ENCODE peak calls at places on chromosomes 16 and 17, in five cellular contexts. One of them, this sample, is unnamed.

GRCh38 chr17:7914771-7915610 is 1.1 kb downstream of the RNF227 start:
- DNase-seq in activated CD4-positive, alpha-beta T cell treated with anti-CD3 and anti-CD28 coated beads for 24 hours: no peak
- DNase-seq in endothelial cell: no peak
- DNase-seq in foreskin fibroblast: peak; percentile 16
- DNase-seq in activated T-helper 1 cell treated with anti-CD3 and anti-CD28 coated beads, Interleukin-12 subunit alpha, Interleukin-12 subunit beta, Interleukin-2, Interleukin-4 antibody, amounts not matched to agents 30 ng/mL and 10 ng/mL and 1 ng/mL, durations not matched to agents 14 hours and 24 hours and 36 hours: no peak
- DNase-seq in this sample: peak; percentile 27

GRCh38 chr16:68279726-68280125 is 15.4 kb downstream of the SLC7A6 start:
- DNase-seq in activated CD4-positive, alpha-beta T cell treated with anti-CD3 and anti-CD28 coated beads for 24 hours: no peak
- DNase-seq in endothelial cell: no peak
- DNase-seq in foreskin fibroblast: no peak
- DNase-seq in activated T-helper 1 cell treated with anti-CD3 and anti-CD28 coated beads, Interleukin-12 subunit alpha, Interleukin-12 subunit beta, Interleukin-2, Interleukin-4 antibody, amounts not matched to agents 30 ng/mL and 10 ng/mL and 1 ng/mL, durations not matched to agents 14 hours and 24 hours and 36 hours: no peak
- DNase-seq in this sample: no peak

GRCh38 chr16:57814896-57815295 is 12.6 kb upstream of the KIFC3 start:
- DNase-seq in activated CD4-positive, alpha-beta T cell treated with anti-CD3 and anti-CD28 coated beads for 24 hours: no peak
- DNase-seq in endothelial cell: no peak
- DNase-seq in foreskin fibroblast: no peak
- DNase-seq in activated T-helper 1 cell treated with anti-CD3 and anti-CD28 coated beads, Interleukin-12 subunit alpha, Interleukin-12 subunit beta, Interleukin-2, Interleukin-4 antibody, amounts not matched to agents 30 ng/mL and 10 ng/mL and 1 ng/mL, durations not matched to agents 14 hours and 24 hours and 36 hours: no peak
- DNase-seq in this sample: no peak

GRCh38 chr17:62626719-62627218 is 701 bp upstream of the MRC2 start:
- DNase-seq in activated CD4-positive, alpha-beta T cell treated with anti-CD3 and anti-CD28 coated beads for 24 hours: no peak
- DNase-seq in endothelial cell: peak; percentile 62
- DNase-seq in foreskin fibroblast: peak; percentile 87
- DNase-seq in activated T-helper 1 cell treated with anti-CD3 and anti-CD28 coated beads, Interleukin-12 subunit alpha, Interleukin-12 subunit beta, Interleukin-2, Interleukin-4 antibody, amounts not matched to agents 30 ng/mL and 10 ng/mL and 1 ng/mL, durations not matched to agents 14 hours and 24 hours and 36 hours: no peak
- DNase-seq in this sample: peak; percentile 82

GRCh38 chr16:30903002-30903401 is 6.6 kb downstream of the CTF1 start:
- DNase-seq in activated CD4-positive, alpha-beta T cell treated with anti-CD3 and anti-CD28 coated beads for 24 hours: no peak
- DNase-seq in endothelial cell: peak; percentile 19
- DNase-seq in foreskin fibroblast: no peak
- DNase-seq in activated T-helper 1 cell treated with anti-CD3 and anti-CD28 coated beads, Interleukin-12 subunit alpha, Interleukin-12 subunit beta, Interleukin-2, Interleukin-4 antibody, amounts not matched to agents 30 ng/mL and 10 ng/mL and 1 ng/mL, durations not matched to agents 14 hours and 24 hours and 36 hours: no peak
- DNase-seq in this sample: no peak

GRCh38 chr17:68428498-68429172 is 28.7 kb downstream of the WIPI1 start:
- DNase-seq in activated CD4-positive, alpha-beta T cell treated with anti-CD3 and anti-CD28 coated beads for 24 hours: no peak
- DNase-seq in endothelial cell: no peak
- DNase-seq in foreskin fibroblast: no peak
- DNase-seq in activated T-helper 1 cell treated with anti-CD3 and anti-CD28 coated beads, Interleukin-12 subunit alpha, Interleukin-12 subunit beta, Interleukin-2, Interleukin-4 antibody, amounts not matched to agents 30 ng/mL and 10 ng/mL and 1 ng/mL, durations not matched to agents 14 hours and 24 hours and 36 hours: no peak
- DNase-seq in this sample: no peak

GRCh38 chr17:42202696-42203095 is 8.4 kb upstream of the GHDC start:
- DNase-seq in activated CD4-positive, alpha-beta T cell treated with anti-CD3 and anti-CD28 coated beads for 24 hours: no peak
- DNase-seq in endothelial cell: no peak
- DNase-seq in foreskin fibroblast: no peak
- DNase-seq in activated T-helper 1 cell treated with anti-CD3 and anti-CD28 coated beads, Interleukin-12 subunit alpha, Interleukin-12 subunit beta, Interleukin-2, Interleukin-4 antibody, amounts not matched to agents 30 ng/mL and 10 ng/mL and 1 ng/mL, durations not matched to agents 14 hours and 24 hours and 36 hours: no peak
- DNase-seq in this sample: no peak

GRCh38 chr16:28875134-28876015 is 2.9 kb upstream of the ATP2A1 start:
- DNase-seq in activated CD4-positive, alpha-beta T cell treated with anti-CD3 and anti-CD28 coated beads for 24 hours: no peak
- DNase-seq in endothelial cell: no peak
- DNase-seq in foreskin fibroblast: no peak
- DNase-seq in activated T-helper 1 cell treated with anti-CD3 and anti-CD28 coated beads, Interleukin-12 subunit alpha, Interleukin-12 subunit beta, Interleukin-2, Interleukin-4 antibody, amounts not matched to agents 30 ng/mL and 10 ng/mL and 1 ng/mL, durations not matched to agents 14 hours and 24 hours and 36 hours: no peak
- DNase-seq in this sample: peak; percentile 26

GRCh38 chr16:17381784-17382183 is 89.0 kb downstream of the XYLT1 start:
- DNase-seq in activated CD4-positive, alpha-beta T cell treated with anti-CD3 and anti-CD28 coated beads for 24 hours: no peak
- DNase-seq in endothelial cell: no peak
- DNase-seq in foreskin fibroblast: no peak
- DNase-seq in activated T-helper 1 cell treated with anti-CD3 and anti-CD28 coated beads, Interleukin-12 subunit alpha, Interleukin-12 subunit beta, Interleukin-2, Interleukin-4 antibody, amounts not matched to agents 30 ng/mL and 10 ng/mL and 1 ng/mL, durations not matched to agents 14 hours and 24 hours and 36 hours: no peak
- DNase-seq in this sample: no peak

GRCh38 chr17:8841844-8842243 is 25.6 kb downstream of the PIK3R6 start:
- DNase-seq in activated CD4-positive, alpha-beta T cell treated with anti-CD3 and anti-CD28 coated beads for 24 hours: no peak
- DNase-seq in endothelial cell: no peak
- DNase-seq in foreskin fibroblast: no peak
- DNase-seq in activated T-helper 1 cell treated with anti-CD3 and anti-CD28 coated beads, Interleukin-12 subunit alpha, Interleukin-12 subunit beta, Interleukin-2, Interleukin-4 antibody, amounts not matched to agents 30 ng/mL and 10 ng/mL and 1 ng/mL, durations not matched to agents 14 hours and 24 hours and 36 hours: no peak
- DNase-seq in this sample: no peak

GRCh38 chr17:34458266-34458665 is 95.2 kb upstream of the CCL1 start:
- DNase-seq in activated CD4-positive, alpha-beta T cell treated with anti-CD3 and anti-CD28 coated beads for 24 hours: no peak
- DNase-seq in endothelial cell: no peak
- DNase-seq in foreskin fibroblast: no peak
- DNase-seq in activated T-helper 1 cell treated with anti-CD3 and anti-CD28 coated beads, Interleukin-12 subunit alpha, Interleukin-12 subunit beta, Interleukin-2, Interleukin-4 antibody, amounts not matched to agents 30 ng/mL and 10 ng/mL and 1 ng/mL, durations not matched to agents 14 hours and 24 hours and 36 hours: no peak
- DNase-seq in this sample: no peak

GRCh38 chr16:14015948-14016347 is 55.2 kb upstream of the MRTFB start:
- DNase-seq in activated CD4-positive, alpha-beta T cell treated with anti-CD3 and anti-CD28 coated beads for 24 hours: no peak
- DNase-seq in endothelial cell: no peak
- DNase-seq in foreskin fibroblast: peak; percentile 84
- DNase-seq in activated T-helper 1 cell treated with anti-CD3 and anti-CD28 coated beads, Interleukin-12 subunit alpha, Interleukin-12 subunit beta, Interleukin-2, Interleukin-4 antibody, amounts not matched to agents 30 ng/mL and 10 ng/mL and 1 ng/mL, durations not matched to agents 14 hours and 24 hours and 36 hours: no peak
- DNase-seq in this sample: peak; percentile 57

GRCh38 chr16:83917152-83918120 is 18.5 kb downstream of the MLYCD start:
- DNase-seq in activated CD4-positive, alpha-beta T cell treated with anti-CD3 and anti-CD28 coated beads for 24 hours: no peak
- DNase-seq in endothelial cell: no peak
- DNase-seq in foreskin fibroblast: no peak
- DNase-seq in activated T-helper 1 cell treated with anti-CD3 and anti-CD28 coated beads, Interleukin-12 subunit alpha, Interleukin-12 subunit beta, Interleukin-2, Interleukin-4 antibody, amounts not matched to agents 30 ng/mL and 10 ng/mL and 1 ng/mL, durations not matched to agents 14 hours and 24 hours and 36 hours: no peak
- DNase-seq in this sample: no peak

GRCh38 chr16:81718637-81719036 is 60.5 kb upstream of the PLCG2 start:
- DNase-seq in activated CD4-positive, alpha-beta T cell treated with anti-CD3 and anti-CD28 coated beads for 24 hours: no peak
- DNase-seq in endothelial cell: no peak
- DNase-seq in foreskin fibroblast: no peak
- DNase-seq in activated T-helper 1 cell treated with anti-CD3 and anti-CD28 coated beads, Interleukin-12 subunit alpha, Interleukin-12 subunit beta, Interleukin-2, Interleukin-4 antibody, amounts not matched to agents 30 ng/mL and 10 ng/mL and 1 ng/mL, durations not matched to agents 14 hours and 24 hours and 36 hours: no peak
- DNase-seq in this sample: no peak

GRCh38 chr17:2092253-2092652 is 37.4 kb downstream of the HIC1 start:
- DNase-seq in activated CD4-positive, alpha-beta T cell treated with anti-CD3 and anti-CD28 coated beads for 24 hours: no peak
- DNase-seq in endothelial cell: no peak
- DNase-seq in foreskin fibroblast: no peak
- DNase-seq in activated T-helper 1 cell treated with anti-CD3 and anti-CD28 coated beads, Interleukin-12 subunit alpha, Interleukin-12 subunit beta, Interleukin-2, Interleukin-4 antibody, amounts not matched to agents 30 ng/mL and 10 ng/mL and 1 ng/mL, durations not matched to agents 14 hours and 24 hours and 36 hours: no peak
- DNase-seq in this sample: no peak

GRCh38 chr16:53974484-53975115 is 270.6 kb downstream of the FTO start:
- DNase-seq in activated CD4-positive, alpha-beta T cell treated with anti-CD3 and anti-CD28 coated beads for 24 hours: no peak
- DNase-seq in endothelial cell: no peak
- DNase-seq in foreskin fibroblast: no peak
- DNase-seq in activated T-helper 1 cell treated with anti-CD3 and anti-CD28 coated beads, Interleukin-12 subunit alpha, Interleukin-12 subunit beta, Interleukin-2, Interleukin-4 antibody, amounts not matched to agents 30 ng/mL and 10 ng/mL and 1 ng/mL, durations not matched to agents 14 hours and 24 hours and 36 hours: no peak
- DNase-seq in this sample: peak; percentile 37

GRCh38 chr17:81990836-81991683 is 13.6 kb downstream of the ASPSCR1 start:
- DNase-seq in activated CD4-positive, alpha-beta T cell treated with anti-CD3 and anti-CD28 coated beads for 24 hours: no peak
- DNase-seq in endothelial cell: no peak
- DNase-seq in foreskin fibroblast: no peak
- DNase-seq in activated T-helper 1 cell treated with anti-CD3 and anti-CD28 coated beads, Interleukin-12 subunit alpha, Interleukin-12 subunit beta, Interleukin-2, Interleukin-4 antibody, amounts not matched to agents 30 ng/mL and 10 ng/mL and 1 ng/mL, durations not matched to agents 14 hours and 24 hours and 36 hours: no peak
- DNase-seq in this sample: no peak

GRCh38 chr17:29212681-29213121 is 32.5 kb upstream of the MYO18A start:
- DNase-seq in activated CD4-positive, alpha-beta T cell treated with anti-CD3 and anti-CD28 coated beads for 24 hours: no peak
- DNase-seq in endothelial cell: no peak
- DNase-seq in foreskin fibroblast: peak; percentile 50
- DNase-seq in activated T-helper 1 cell treated with anti-CD3 and anti-CD28 coated beads, Interleukin-12 subunit alpha, Interleukin-12 subunit beta, Interleukin-2, Interleukin-4 antibody, amounts not matched to agents 30 ng/mL and 10 ng/mL and 1 ng/mL, durations not matched to agents 14 hours and 24 hours and 36 hours: no peak
- DNase-seq in this sample: no peak

GRCh38 chr16:56743840-56744239 is 13.9 kb downstream of the NUP93 start:
- DNase-seq in activated CD4-positive, alpha-beta T cell treated with anti-CD3 and anti-CD28 coated beads for 24 hours: no peak
- DNase-seq in endothelial cell: peak; percentile 43
- DNase-seq in foreskin fibroblast: peak; percentile 74
- DNase-seq in activated T-helper 1 cell treated with anti-CD3 and anti-CD28 coated beads, Interleukin-12 subunit alpha, Interleukin-12 subunit beta, Interleukin-2, Interleukin-4 antibody, amounts not matched to agents 30 ng/mL and 10 ng/mL and 1 ng/mL, durations not matched to agents 14 hours and 24 hours and 36 hours: no peak
- DNase-seq in this sample: peak; percentile 24

GRCh38 chr16:85641776-85642176 is 28.7 kb downstream of the GSE1 start:
- DNase-seq in activated CD4-positive, alpha-beta T cell treated with anti-CD3 and anti-CD28 coated beads for 24 hours: no peak
- DNase-seq in endothelial cell: no peak
- DNase-seq in foreskin fibroblast: no peak
- DNase-seq in activated T-helper 1 cell treated with anti-CD3 and anti-CD28 coated beads, Interleukin-12 subunit alpha, Interleukin-12 subunit beta, Interleukin-2, Interleukin-4 antibody, amounts not matched to agents 30 ng/mL and 10 ng/mL and 1 ng/mL, durations not matched to agents 14 hours and 24 hours and 36 hours: no peak
- DNase-seq in this sample: no peak

GRCh38 chr17:77748436-77748835 is 210.1 kb upstream of the TNRC6C start:
- DNase-seq in activated CD4-positive, alpha-beta T cell treated with anti-CD3 and anti-CD28 coated beads for 24 hours: no peak
- DNase-seq in endothelial cell: no peak
- DNase-seq in foreskin fibroblast: no peak
- DNase-seq in activated T-helper 1 cell treated with anti-CD3 and anti-CD28 coated beads, Interleukin-12 subunit alpha, Interleukin-12 subunit beta, Interleukin-2, Interleukin-4 antibody, amounts not matched to agents 30 ng/mL and 10 ng/mL and 1 ng/mL, durations not matched to agents 14 hours and 24 hours and 36 hours: no peak
- DNase-seq in this sample: no peak

GRCh38 chr17:61583242-61583641 is 7.8 kb downstream of the NACA2 start:
- DNase-seq in activated CD4-positive, alpha-beta T cell treated with anti-CD3 and anti-CD28 coated beads for 24 hours: no peak
- DNase-seq in endothelial cell: no peak
- DNase-seq in foreskin fibroblast: peak; percentile 52
- DNase-seq in activated T-helper 1 cell treated with anti-CD3 and anti-CD28 coated beads, Interleukin-12 subunit alpha, Interleukin-12 subunit beta, Interleukin-2, Interleukin-4 antibody, amounts not matched to agents 30 ng/mL and 10 ng/mL and 1 ng/mL, durations not matched to agents 14 hours and 24 hours and 36 hours: no peak
- DNase-seq in this sample: peak; percentile 18

GRCh38 chr17:83183951-83184506 is 104.6 kb downstream of the METRNL start:
- DNase-seq in activated CD4-positive, alpha-beta T cell treated with anti-CD3 and anti-CD28 coated beads for 24 hours: no peak
- DNase-seq in endothelial cell: no peak
- DNase-seq in foreskin fibroblast: no peak
- DNase-seq in activated T-helper 1 cell treated with anti-CD3 and anti-CD28 coated beads, Interleukin-12 subunit alpha, Interleukin-12 subunit beta, Interleukin-2, Interleukin-4 antibody, amounts not matched to agents 30 ng/mL and 10 ng/mL and 1 ng/mL, durations not matched to agents 14 hours and 24 hours and 36 hours: no peak
- DNase-seq in this sample: no peak

GRCh38 chr17:12853921-12854320 is 64.6 kb downstream of the ARHGAP44 start:
- DNase-seq in activated CD4-positive, alpha-beta T cell treated with anti-CD3 and anti-CD28 coated beads for 24 hours: no peak
- DNase-seq in endothelial cell: no peak
- DNase-seq in foreskin fibroblast: no peak
- DNase-seq in activated T-helper 1 cell treated with anti-CD3 and anti-CD28 coated beads, Interleukin-12 subunit alpha, Interleukin-12 subunit beta, Interleukin-2, Interleukin-4 antibody, amounts not matched to agents 30 ng/mL and 10 ng/mL and 1 ng/mL, durations not matched to agents 14 hours and 24 hours and 36 hours: no peak
- DNase-seq in this sample: no peak

GRCh38 chr17:82686366-82687324 is 11.9 kb downstream of the RAB40B start:
- DNase-seq in activated CD4-positive, alpha-beta T cell treated with anti-CD3 and anti-CD28 coated beads for 24 hours: no peak
- DNase-seq in endothelial cell: no peak
- DNase-seq in foreskin fibroblast: no peak
- DNase-seq in activated T-helper 1 cell treated with anti-CD3 and anti-CD28 coated beads, Interleukin-12 subunit alpha, Interleukin-12 subunit beta, Interleukin-2, Interleukin-4 antibody, amounts not matched to agents 30 ng/mL and 10 ng/mL and 1 ng/mL, durations not matched to agents 14 hours and 24 hours and 36 hours: no peak
- DNase-seq in this sample: no peak

This sample was measured in skeletal muscle cell.